ENCODE peak calls at places on chromosome 18, in five cellular contexts. Y is DND-41, W is stomach, Q is keratinocyte, E is colonic mucosa. B is an unnamed sample.

GRCh38 chr18:46915800-46916550 is 1.3 kb downstream of the PIAS2 start:
- DNase-seq in Y (no peak), W (no peak), Q (no peak), E (no peak), B (no peak)

GRCh38 chr18:71136487-71136886 is 847.6 kb downstream of the SOCS6 start:
- DNase-seq in W (no peak), Q (no peak), Y (no peak), E (no peak), B (no peak)

GRCh38 chr18:31511098-31511497 is 13.1 kb downstream of the DSG2 start:
- DNase-seq in E (no peak), W (no peak), Q (no peak), Y (no peak), B (no peak)

GRCh38 chr18:46369323-46369722 is 265.1 kb downstream of the HAUS1 start:
- DNase-seq in W (no peak), E (no peak), Y (no peak), Q (no peak), B (no peak)

GRCh38 chr18:50619833-50620232 is 59.9 kb downstream of the MAPK4 start:
- DNase-seq in Q (no peak), Y (no peak), E (no peak), W (no peak), B (no peak)

GRCh38 chr18:8803063-8803795 is 97.9 kb downstream of the MTCL1 start:
- DNase-seq in Q (no peak), Y (no peak), W (no peak), E (no peak), B (no peak)

GRCh38 chr18:46333371-46334199 is 229.4 kb downstream of the HAUS1 start:
- DNase-seq in W (no peak), E (no peak), Y (peak; percentile 74), Q (no peak), B (no peak)

GRCh38 chr18:48222118-48222517 is 187.1 kb downstream of the ZBTB7C start:
- DNase-seq in Y (peak; percentile 54), W (peak; percentile 52), E (peak; percentile 78), Q (peak; percentile 40), B (no peak)

GRCh38 chr18:61336766-61337165 is 3.5 kb downstream of the CDH20 start:
- DNase-seq in W (no peak), Y (no peak), E (no peak), Q (no peak), B (no peak)

GRCh38 chr18:35582899-35583558 is 1.5 kb downstream of the GALNT1 start:
- DNase-seq in Q (no peak), E (no peak), W (no peak), Y (no peak), B (no peak)

GRCh38 chr18:45774065-45774521 is 50.1 kb downstream of the SLC14A1 start:
- DNase-seq in W (no peak), E (no peak), Y (peak; percentile 33), Q (peak; percentile 85), B (no peak)

GRCh38 chr18:48866028-48866733 is 84.6 kb downstream of the SMAD7 start:
- DNase-seq in Y (no peak), E (peak; percentile 49), Q (no peak), W (peak; percentile 84), B (no peak)

GRCh38 chr18:28637897-28638296 is 461.0 kb upstream of the CDH2 start:
- DNase-seq in Q (no peak), Y (no peak), W (no peak), E (no peak), B (no peak)

GRCh38 chr18:7084766-7085080 is 32.9 kb downstream of the LAMA1 start:
- DNase-seq in E (no peak), Q (peak; percentile 19), Y (no peak), W (no peak), B (no peak)

GRCh38 chr18:35355140-35355618 is 11.0 kb upstream of the ZNF24 start:
- DNase-seq in W (peak; percentile 73), Q (no peak), Y (peak; percentile 47), E (peak; percentile 68), B (peak; percentile 43)

GRCh38 chr18:75132471-75132870 is 76.5 kb downstream of the PTGR3 start:
- DNase-seq in Q (no peak), E (peak; percentile 14), Y (no peak), W (no peak), B (no peak)

GRCh38 chr18:2572892-2573291 is 1.5 kb downstream of the NDC80 start:
- DNase-seq in W (no peak), Q (no peak), Y (no peak), E (no peak), B (no peak)

GRCh38 chr18:31424383-31424988 is 23.1 kb upstream of the DSG3 start:
- DNase-seq in W (peak; percentile 39), Q (no peak), E (peak; percentile 57), Y (peak; percentile 18), B (no peak)

GRCh38 chr18:12377556-12378553 is 828 bp upstream of the AFG3L2 start:
- DNase-seq in Q (peak; percentile 94), W (no peak), E (no peak), Y (no peak), B (no peak)

GRCh38 chr18:48011926-48012469 is 81.5 kb upstream of the SMAD2 start:
- DNase-seq in Q (no peak), E (no peak), Y (no peak), W (no peak), B (no peak)

DNA sequence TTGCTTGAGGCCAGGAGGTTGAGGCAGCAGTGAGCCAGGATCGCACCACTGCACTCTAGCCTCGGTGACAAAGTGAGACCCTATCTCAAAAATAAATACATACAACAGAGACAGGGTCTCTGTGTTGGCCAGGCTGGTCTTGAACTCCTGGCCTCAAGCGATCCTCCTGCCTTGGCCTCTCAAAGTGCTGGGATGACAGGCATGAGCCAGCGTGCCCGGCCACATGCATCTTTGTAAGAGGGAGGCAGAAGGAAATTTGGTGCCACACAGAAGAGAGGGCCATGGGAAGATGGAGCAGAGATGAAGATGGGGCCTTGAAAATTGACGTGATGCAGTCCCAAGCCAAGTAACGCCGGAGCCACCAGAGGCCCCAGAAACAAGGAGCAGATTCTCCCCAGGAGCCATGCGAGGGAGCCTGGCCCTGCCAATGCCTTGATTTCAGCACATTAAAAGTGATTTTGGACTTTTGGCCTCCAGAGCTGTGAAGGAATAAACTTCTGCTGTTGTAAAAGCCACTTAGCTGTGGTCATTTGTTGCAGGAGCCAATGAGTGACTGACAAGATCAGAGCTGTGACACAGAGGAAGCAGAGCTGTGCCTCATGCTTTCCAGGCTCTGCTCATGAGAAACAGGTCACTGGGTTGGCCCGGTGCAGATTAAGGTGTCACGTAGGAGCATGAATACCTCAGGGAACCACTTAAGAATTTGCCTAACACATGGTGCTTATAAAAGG is 2.6 kb upstream of the SLC66A2 start:
- DNase-seq in W (no peak), Y (no peak), E (peak; percentile 81), Q (no peak), B (no peak)
- H3K27ac ChIP-seq in W (no peak overlapping the region), Y (no peak overlapping the region), E (peak overlapping the region; percentile 55), Q (no peak overlapping the region), B (no peak overlapping the region)

DNA sequence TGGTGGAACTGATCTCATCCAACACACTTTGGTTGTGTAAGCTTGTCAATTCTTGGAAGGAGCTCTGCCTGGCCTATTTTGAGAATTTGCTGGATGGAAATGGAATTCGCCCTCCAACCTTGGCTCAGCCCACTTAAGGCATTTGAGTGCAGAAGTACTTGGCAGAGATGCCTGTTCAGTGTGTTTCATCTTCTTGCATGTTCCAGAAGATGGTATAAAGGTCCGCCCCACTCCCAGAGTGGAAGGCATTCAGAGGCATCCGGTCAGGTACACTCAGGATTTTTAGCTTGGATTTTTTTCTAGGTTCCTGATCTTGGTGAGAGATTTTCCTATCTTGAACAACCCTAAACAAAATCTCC is 61.3 kb upstream of the TXNDC2 start:
- DNase-seq in E (peak; percentile 18), Y (no peak), Q (no peak), W (no peak), B (no peak)
- H3K27ac ChIP-seq in E (peak overlapping the region; percentile 80), Y (no peak overlapping the region), Q (no peak overlapping the region), W (no peak overlapping the region), B (no peak overlapping the region)

GRCh38 chr18:59905686-59906091 is 5.9 kb downstream of the PMAIP1 start:
- DNase-seq in E (no peak), W (no peak), Q (no peak), Y (no peak), B (no peak)
- H3K27ac ChIP-seq in E (no peak overlapping the region), W (no peak overlapping the region), Q (peak overlapping the region; percentile 10), Y (peak overlapping the region; percentile 18), B (peak overlapping the region; percentile 85)

DNA sequence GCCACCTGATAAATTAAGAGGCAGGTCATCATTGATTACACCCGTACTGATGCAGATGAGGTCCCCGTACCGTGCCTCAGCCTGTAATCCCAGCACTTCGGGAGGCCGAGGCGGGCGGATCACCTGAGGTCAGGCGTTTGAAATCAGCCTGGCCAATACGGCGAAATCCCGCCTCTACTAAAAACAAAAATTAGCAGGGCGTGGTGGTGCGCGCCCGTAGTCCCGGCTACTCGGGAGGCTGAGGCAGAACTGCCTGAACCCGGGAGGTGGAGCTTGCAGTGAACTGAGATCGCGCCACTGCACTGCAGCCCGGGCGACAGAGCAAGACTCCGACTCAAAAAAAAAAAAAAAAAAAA is 683 bp upstream of the ENOSF1 start:
- DNase-seq in E (no peak), Q (no peak), Y (no peak), W (no peak), B (no peak)
- H3K27ac ChIP-seq in E (peak overlapping the region; percentile 62), Q (peak overlapping the region; percentile 78), Y (no peak overlapping the region), W (peak overlapping the region; percentile 92), B (no peak overlapping the region)

DNA sequence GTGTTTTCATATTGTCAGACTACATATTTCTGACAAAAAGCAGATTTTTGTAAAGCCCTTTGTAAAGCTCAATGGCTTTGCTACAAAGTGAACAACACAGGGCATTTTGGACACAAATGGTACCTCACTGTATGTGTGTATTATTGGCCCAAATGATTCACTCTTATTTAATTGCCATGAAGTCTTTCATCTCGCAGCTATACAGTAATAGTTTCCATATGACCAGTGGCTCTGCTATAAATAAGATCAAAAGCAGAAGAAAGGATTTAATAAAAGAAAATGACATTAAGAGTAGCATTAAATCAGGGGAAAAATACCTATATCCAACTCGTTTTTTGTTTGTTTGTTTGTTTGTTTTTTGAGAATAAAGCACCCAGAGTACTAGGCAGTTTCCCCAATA is 284.0 kb upstream of the CCDC68 start:
- DNase-seq in W (no peak), Y (no peak), E (no peak), Q (no peak), B (no peak)
- H3K27ac ChIP-seq in W (no peak overlapping the region), Y (no peak overlapping the region), E (peak overlapping the region; percentile 49), Q (no peak overlapping the region), B (no peak overlapping the region)